ENCODE peak calls at places on chromosomes 1 and 21, in six cellular contexts. One of them, this sample, is unnamed.

GRCh38 chr1:8370928-8371327 is 53.0 kb downstream of the SLC45A1 start:
- DNase-seq in lower lobe of right lung: no peak
- DNase-seq in AG09309: no peak
- DNase-seq in foreskin fibroblast: no peak
- DNase-seq in gastrocnemius medialis: peak
- DNase-seq in fibroblast of the aortic adventitia: peak
- DNase-seq in this sample: peak

GRCh38 chr1:179145521-179145920 is 63.7 kb downstream of the TOR3A start:
- DNase-seq in lower lobe of right lung: no peak
- DNase-seq in AG09309: no peak
- DNase-seq in foreskin fibroblast: no peak
- DNase-seq in gastrocnemius medialis: no peak
- DNase-seq in fibroblast of the aortic adventitia: no peak
- DNase-seq in this sample: no peak

GRCh38 chr1:200753650-200754198 is 15.0 kb downstream of the CAMSAP2 start:
- DNase-seq in lower lobe of right lung: no peak
- DNase-seq in AG09309: no peak
- DNase-seq in foreskin fibroblast: no peak
- DNase-seq in gastrocnemius medialis: no peak
- DNase-seq in fibroblast of the aortic adventitia: no peak
- DNase-seq in this sample: no peak

GRCh38 chr1:236540813-236541465 is 17.2 kb downstream of the LGALS8 start:
- DNase-seq in lower lobe of right lung: no peak
- DNase-seq in AG09309: no peak
- DNase-seq in foreskin fibroblast: no peak
- DNase-seq in gastrocnemius medialis: no peak
- DNase-seq in fibroblast of the aortic adventitia: no peak
- DNase-seq in this sample: no peak

GRCh38 chr21:45300786-45301520 is 13.3 kb upstream of the POFUT2 start:
- DNase-seq in lower lobe of right lung: peak
- DNase-seq in AG09309: no peak
- DNase-seq in foreskin fibroblast: no peak
- DNase-seq in gastrocnemius medialis: no peak
- DNase-seq in fibroblast of the aortic adventitia: no peak
- DNase-seq in this sample: no peak

GRCh38 chr1:20484526-20485462 is 1.2 kb downstream of the CAMK2N1 start:
- DNase-seq in lower lobe of right lung: no peak
- DNase-seq in AG09309: no peak
- DNase-seq in foreskin fibroblast: peak
- DNase-seq in gastrocnemius medialis: no peak
- DNase-seq in fibroblast of the aortic adventitia: peak
- DNase-seq in this sample: no peak

GRCh38 chr21:32533053-32533452 is 52.3 kb downstream of the TCP10L start:
- DNase-seq in lower lobe of right lung: no peak
- DNase-seq in AG09309: no peak
- DNase-seq in foreskin fibroblast: no peak
- DNase-seq in gastrocnemius medialis: no peak
- DNase-seq in fibroblast of the aortic adventitia: no peak
- DNase-seq in this sample: no peak

GRCh38 chr21:36446296-36446695 is 33.6 kb downstream of the CLDN14 start:
- DNase-seq in lower lobe of right lung: no peak
- DNase-seq in AG09309: no peak
- DNase-seq in foreskin fibroblast: no peak
- DNase-seq in gastrocnemius medialis: no peak
- DNase-seq in fibroblast of the aortic adventitia: no peak
- DNase-seq in this sample: peak

GRCh38 chr1:100979652-100980051 is 45.9 kb downstream of the DPH5 start:
- DNase-seq in lower lobe of right lung: no peak
- DNase-seq in AG09309: no peak
- DNase-seq in foreskin fibroblast: no peak
- DNase-seq in gastrocnemius medialis: no peak
- DNase-seq in fibroblast of the aortic adventitia: no peak
- DNase-seq in this sample: no peak

GRCh38 chr1:99738858-99739465 is 27.5 kb downstream of the FRRS1 start:
- DNase-seq in lower lobe of right lung: no peak
- DNase-seq in AG09309: no peak
- DNase-seq in foreskin fibroblast: no peak
- DNase-seq in gastrocnemius medialis: no peak
- DNase-seq in fibroblast of the aortic adventitia: no peak
- DNase-seq in this sample: no peak

GRCh38 chr1:224505454-224506093 is 71.0 kb upstream of the WDR26 start:
- DNase-seq in lower lobe of right lung: no peak
- DNase-seq in AG09309: no peak
- DNase-seq in foreskin fibroblast: no peak
- DNase-seq in gastrocnemius medialis: no peak
- DNase-seq in fibroblast of the aortic adventitia: no peak
- DNase-seq in this sample: no peak

GRCh38 chr1:18342744-18343143 is 138.0 kb upstream of the KLHDC7A start:
- DNase-seq in lower lobe of right lung: no peak
- DNase-seq in AG09309: no peak
- DNase-seq in foreskin fibroblast: no peak
- DNase-seq in gastrocnemius medialis: no peak
- DNase-seq in fibroblast of the aortic adventitia: no peak
- DNase-seq in this sample: no peak

GRCh38 chr1:170369000-170369399 is 163.0 kb upstream of the GORAB start:
- DNase-seq in lower lobe of right lung: no peak
- DNase-seq in AG09309: no peak
- DNase-seq in foreskin fibroblast: no peak
- DNase-seq in gastrocnemius medialis: no peak
- DNase-seq in fibroblast of the aortic adventitia: no peak
- DNase-seq in this sample: no peak

GRCh38 chr1:46817814-46818213 is 19.0 kb downstream of the CYP4B1 start:
- DNase-seq in lower lobe of right lung: no peak
- DNase-seq in AG09309: no peak
- DNase-seq in foreskin fibroblast: no peak
- DNase-seq in gastrocnemius medialis: no peak
- DNase-seq in fibroblast of the aortic adventitia: no peak
- DNase-seq in this sample: no peak

GRCh38 chr1:33902486-33903209 is 38.8 kb downstream of the HMGB4 start:
- DNase-seq in lower lobe of right lung: no peak
- DNase-seq in AG09309: peak
- DNase-seq in foreskin fibroblast: no peak
- DNase-seq in gastrocnemius medialis: no peak
- DNase-seq in fibroblast of the aortic adventitia: peak
- DNase-seq in this sample: no peak

GRCh38 chr1:199684686-199685273 is 342.7 kb upstream of the NR5A2 start:
- DNase-seq in lower lobe of right lung: no peak
- DNase-seq in AG09309: peak
- DNase-seq in foreskin fibroblast: peak
- DNase-seq in gastrocnemius medialis: no peak
- DNase-seq in fibroblast of the aortic adventitia: peak
- DNase-seq in this sample: peak

GRCh38 chr1:74847720-74848119 is 114.8 kb downstream of the TYW3 start:
- DNase-seq in lower lobe of right lung: no peak
- DNase-seq in AG09309: no peak
- DNase-seq in foreskin fibroblast: peak
- DNase-seq in gastrocnemius medialis: no peak
- DNase-seq in fibroblast of the aortic adventitia: no peak
- DNase-seq in this sample: no peak

GRCh38 chr21:38897532-38898421 is 92.0 kb downstream of the ETS2 start:
- DNase-seq in lower lobe of right lung: no peak
- DNase-seq in AG09309: no peak
- DNase-seq in foreskin fibroblast: no peak
- DNase-seq in gastrocnemius medialis: peak
- DNase-seq in fibroblast of the aortic adventitia: no peak
- DNase-seq in this sample: no peak

GRCh38 chr1:156546267-156546666 is 26.1 kb downstream of the IQGAP3 start:
- DNase-seq in lower lobe of right lung: no peak
- DNase-seq in AG09309: no peak
- DNase-seq in foreskin fibroblast: no peak
- DNase-seq in gastrocnemius medialis: no peak
- DNase-seq in fibroblast of the aortic adventitia: no peak
- DNase-seq in this sample: no peak

GRCh38 chr1:42922687-42923366 is 35.8 kb downstream of the SLC2A1 start:
- DNase-seq in lower lobe of right lung: no peak
- DNase-seq in AG09309: no peak
- DNase-seq in foreskin fibroblast: peak
- DNase-seq in gastrocnemius medialis: no peak
- DNase-seq in fibroblast of the aortic adventitia: peak
- DNase-seq in this sample: peak

GRCh38 chr1:236051107-236051885 is 13.6 kb downstream of the NID1 start:
- DNase-seq in lower lobe of right lung: no peak
- DNase-seq in AG09309: no peak
- DNase-seq in foreskin fibroblast: peak
- DNase-seq in gastrocnemius medialis: no peak
- DNase-seq in fibroblast of the aortic adventitia: peak
- DNase-seq in this sample: peak

GRCh38 chr1:160083968-160084770 is 2.8 kb downstream of the KCNJ9 start:
- DNase-seq in lower lobe of right lung: peak
- DNase-seq in AG09309: no peak
- DNase-seq in foreskin fibroblast: peak
- DNase-seq in gastrocnemius medialis: no peak
- DNase-seq in fibroblast of the aortic adventitia: peak
- DNase-seq in this sample: peak
- H3K4me3 ChIP-seq in lower lobe of right lung: peak
- H3K4me3 ChIP-seq in AG09309: no peak
- H3K4me3 ChIP-seq in foreskin fibroblast: no peak
- H3K4me3 ChIP-seq in gastrocnemius medialis: peak
- H3K4me3 ChIP-seq in fibroblast of the aortic adventitia: peak
- H3K4me3 ChIP-seq in this sample: peak

GRCh38 chr1:228450200-228450599 is 33.5 kb upstream of the TRIM17 start:
- DNase-seq in lower lobe of right lung: no peak
- DNase-seq in AG09309: no peak
- DNase-seq in foreskin fibroblast: no peak
- DNase-seq in gastrocnemius medialis: no peak
- DNase-seq in fibroblast of the aortic adventitia: no peak
- DNase-seq in this sample: no peak

GRCh38 chr1:228445867-228446584 is 29.4 kb upstream of the TRIM17 start:
- DNase-seq in lower lobe of right lung: no peak
- DNase-seq in AG09309: no peak
- DNase-seq in foreskin fibroblast: peak
- DNase-seq in gastrocnemius medialis: no peak
- DNase-seq in fibroblast of the aortic adventitia: peak
- DNase-seq in this sample: peak

GRCh38 chr1:228445524-228445866 is 28.8 kb upstream of the TRIM17 start:
- DNase-seq in lower lobe of right lung: no peak
- DNase-seq in AG09309: no peak
- DNase-seq in foreskin fibroblast: no peak
- DNase-seq in gastrocnemius medialis: no peak
- DNase-seq in fibroblast of the aortic adventitia: no peak
- DNase-seq in this sample: no peak

GRCh38 chr1:228448372-228448771 is 31.7 kb upstream of the TRIM17 start:
- DNase-seq in lower lobe of right lung: no peak
- DNase-seq in AG09309: no peak
- DNase-seq in foreskin fibroblast: no peak
- DNase-seq in gastrocnemius medialis: no peak
- DNase-seq in fibroblast of the aortic adventitia: no peak
- DNase-seq in this sample: no peak

DNA sequence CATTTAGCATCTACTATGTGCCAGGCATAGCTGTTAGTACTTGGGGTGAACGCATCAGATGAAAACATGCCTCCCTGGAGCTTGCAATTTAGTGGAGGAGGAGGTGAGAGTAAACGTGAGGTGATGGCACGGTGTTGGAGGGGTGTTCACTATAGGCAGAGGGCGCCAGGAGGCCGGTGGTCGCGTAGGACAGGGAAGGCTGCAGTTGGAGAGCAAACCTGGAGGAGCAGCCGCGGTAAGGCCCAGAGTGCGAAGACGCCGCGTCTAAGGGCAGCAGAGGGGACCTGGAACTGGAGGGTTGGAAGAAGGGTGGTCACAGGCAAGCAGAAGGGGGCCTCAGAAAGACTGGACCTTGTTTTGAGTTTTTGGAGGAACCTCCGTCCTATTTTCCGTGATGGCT is 30.2 kb upstream of the TRIM17 start:
- DNase-seq in lower lobe of right lung: no peak
- DNase-seq in AG09309: no peak
- DNase-seq in foreskin fibroblast: no peak
- DNase-seq in gastrocnemius medialis: no peak
- DNase-seq in fibroblast of the aortic adventitia: no peak
- DNase-seq in this sample: no peak
- TF ChIP-seq CTCF in lower lobe of right lung: no peak
- TF ChIP-seq CTCF in AG09309: no peak
- TF ChIP-seq CTCF in foreskin fibroblast: no peak
- TF ChIP-seq CTCF in gastrocnemius medialis: no peak
- TF ChIP-seq CTCF in fibroblast of the aortic adventitia: no peak
- TF ChIP-seq CTCF in this sample: no peak

GRCh38 chr1:89023026-89023425 is 360 bp upstream of the GBP3 start:
- DNase-seq in lower lobe of right lung: no peak
- DNase-seq in AG09309: no peak
- DNase-seq in foreskin fibroblast: no peak
- DNase-seq in gastrocnemius medialis: no peak
- DNase-seq in fibroblast of the aortic adventitia: no peak
- DNase-seq in this sample: no peak

GRCh38 chr1:89025928-89026327 is 3.3 kb upstream of the GBP3 start:
- DNase-seq in lower lobe of right lung: no peak
- DNase-seq in AG09309: no peak
- DNase-seq in foreskin fibroblast: no peak
- DNase-seq in gastrocnemius medialis: no peak
- DNase-seq in fibroblast of the aortic adventitia: no peak
- DNase-seq in this sample: no peak

DNA sequence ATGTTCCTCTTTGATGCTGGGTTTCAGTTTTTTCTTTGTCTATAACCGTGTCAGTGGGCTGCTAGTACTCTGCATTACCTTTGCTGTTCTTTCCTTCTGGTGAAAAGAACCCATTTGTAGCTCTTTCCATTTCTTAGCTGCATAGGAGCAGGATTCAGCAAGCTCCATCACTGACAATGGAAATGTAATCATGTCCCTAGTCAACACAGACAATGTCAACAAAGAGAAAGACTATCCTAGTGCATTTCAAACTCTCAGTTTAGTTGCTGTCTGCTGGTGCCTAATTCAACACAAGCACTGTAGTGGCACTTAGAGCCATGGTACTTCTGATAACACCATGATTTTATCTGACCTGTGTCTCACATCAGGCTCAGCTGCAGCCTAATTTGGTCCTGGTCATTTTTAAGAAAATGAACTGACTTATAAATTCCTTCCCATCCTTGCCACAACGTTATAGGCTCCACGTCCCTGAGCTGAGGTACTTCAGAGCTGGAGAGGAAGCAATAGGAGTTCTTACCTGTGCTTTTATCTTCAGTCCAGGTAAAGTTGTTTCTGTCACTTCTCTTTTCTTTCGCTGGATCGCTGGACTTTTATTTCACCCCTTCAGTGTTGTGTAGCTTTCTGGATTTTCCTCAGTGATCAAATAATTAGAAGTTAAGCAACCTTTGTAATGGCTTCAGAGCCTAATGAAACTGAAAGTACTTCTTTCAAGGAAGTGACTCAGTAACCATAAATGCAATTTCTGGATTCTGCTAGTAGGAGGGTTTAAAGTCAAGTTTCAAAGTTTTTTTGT is at the start of gene GBP3:
- DNase-seq in lower lobe of right lung: no peak
- DNase-seq in AG09309: peak
- DNase-seq in foreskin fibroblast: peak
- DNase-seq in gastrocnemius medialis: no peak
- DNase-seq in fibroblast of the aortic adventitia: peak
- DNase-seq in this sample: peak
- H3K4me3 ChIP-seq in lower lobe of right lung: peak
- H3K4me3 ChIP-seq in AG09309: peak
- H3K4me3 ChIP-seq in foreskin fibroblast: peak
- H3K4me3 ChIP-seq in gastrocnemius medialis: peak
- H3K4me3 ChIP-seq in fibroblast of the aortic adventitia: peak
- H3K4me3 ChIP-seq in this sample: peak

DNA sequence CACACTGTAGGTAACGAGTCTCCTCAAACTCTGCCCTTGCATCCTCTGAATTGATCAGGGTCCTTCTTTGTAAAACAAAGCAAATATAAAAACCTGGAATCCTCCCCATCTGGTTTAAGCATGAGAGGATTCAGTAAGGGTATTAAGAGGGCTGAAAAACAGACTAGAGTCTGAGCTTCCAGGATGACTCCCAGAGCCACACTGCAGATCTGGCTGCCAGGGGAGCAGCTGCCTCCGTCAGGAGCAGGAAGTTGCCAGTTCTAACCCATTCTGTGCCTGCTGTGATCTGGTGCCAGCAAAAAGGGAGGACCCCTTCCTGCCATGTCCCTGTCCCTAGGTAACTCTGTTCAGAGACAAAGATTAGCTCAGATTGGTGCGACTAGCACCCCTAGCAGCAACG is 27.5 kb downstream of the SERTAD4 start:
- DNase-seq in lower lobe of right lung: no peak
- DNase-seq in AG09309: no peak
- DNase-seq in foreskin fibroblast: peak
- DNase-seq in gastrocnemius medialis: no peak
- DNase-seq in fibroblast of the aortic adventitia: peak
- DNase-seq in this sample: peak
- TF ChIP-seq CTCF in lower lobe of right lung: no peak
- TF ChIP-seq CTCF in AG09309: no peak
- TF ChIP-seq CTCF in foreskin fibroblast: no peak
- TF ChIP-seq CTCF in gastrocnemius medialis: no peak
- TF ChIP-seq CTCF in fibroblast of the aortic adventitia: no peak
- TF ChIP-seq CTCF in this sample: no peak